ENCODE peak calls at places on chromosomes 5 and 9, in six cellular contexts. G is skeletal muscle cell; M is DMS 273 treated with DMSO at 0.1 percent for 48 hours; Q is stimulated activated CD8-positive, alpha-beta memory T cell treated with anti-CD3 and anti-CD28 coated beads, Interleukin-4, amount 100 ng/mL, for 4 hours; J is HS-5; T is stimulated activated CD4-positive, alpha-beta T cell treated with anti-CD3 and anti-CD28 coated beads, Interleukin-1b, Interleukin-23, amount 100 ng/mL, for 1 hour. E is an unnamed sample.
A peak's percentile ranks its signal among the peaks of the same experiment; 100 is the strongest.

GRCh38 chr9:30943446-30944232 is 1440.8 kb upstream of the ACO1 start:
- DNase-seq in J (no peak), G (no peak), T (no peak), M (no peak), Q (no peak), E (no peak)

GRCh38 chr9:36584626-36585460 is 12.1 kb downstream of the MELK start:
- DNase-seq in G (no peak), T (no peak), M (no peak), J (peak; percentile 87), Q (no peak), E (no peak)

GRCh38 chr5:14004598-14005394 is 60.3 kb upstream of the DNAH5 start:
- DNase-seq in Q (no peak), T (no peak), G (no peak), M (no peak), J (no peak), E (no peak)

GRCh38 chr9:135664801-135665794 is 2.0 kb downstream of the LCN9 start:
- DNase-seq in J (no peak), G (no peak), M (no peak), Q (no peak), T (no peak), E (no peak)

GRCh38 chr9:129796029-129796910 is 6.7 kb upstream of the TOR1B start:
- DNase-seq in J (no peak), G (no peak), T (no peak), Q (no peak), M (no peak), E (no peak)

GRCh38 chr5:106241409-106241808 is 1429.3 kb downstream of the EFNA5 start:
- DNase-seq in J (no peak), M (no peak), Q (no peak), G (no peak), T (no peak), E (no peak)

GRCh38 chr5:126503602-126504104 is 80.4 kb downstream of the GRAMD2B start:
- DNase-seq in J (no peak), M (no peak), Q (no peak), T (no peak), G (no peak), E (no peak)

GRCh38 chr9:98159790-98160189 is 32.6 kb downstream of the CORO2A start:
- DNase-seq in G (no peak), M (no peak), Q (no peak), T (no peak), J (no peak), E (no peak)

GRCh38 chr9:133485531-133486260 is 6.8 kb upstream of the SLC2A6 start:
- DNase-seq in M (no peak), T (no peak), J (no peak), G (no peak), Q (no peak), E (no peak)

GRCh38 chr9:133603165-133603927 is 5.8 kb downstream of the FAM163B start:
- DNase-seq in J (no peak), Q (no peak), T (no peak), M (no peak), G (no peak), E (no peak)